ENCODE peak calls at places on chromosomes 2 and 18, in seven cellular contexts. D is left ventricle myocardium inferior, I is body of pancreas, E is MM.1S, N is psoas muscle, S is spleen, L is PC-9. F is an unnamed sample.

GRCh38 chr2:185896090-185896693 is 157.6 kb downstream of the FSIP2 start:
- DNase-seq in D (no peak), I (no peak), E (no peak), N (no peak), S (no peak), L (no peak), F (no peak)

GRCh38 chr2:177852389-177852788 is 220.2 kb downstream of the PDE11A start:
- DNase-seq in D (no peak), I (no peak), E (no peak), N (no peak), S (no peak), L (no peak), F (no peak)

GRCh38 chr2:121104721-121105141 is 180.3 kb downstream of the TFCP2L1 start:
- DNase-seq in D (no peak), I (no peak), E (no peak), N (no peak), S (peak; percentile 45), L (no peak), F (peak; percentile 42)

GRCh38 chr2:186887107-186888090 is 38.4 kb upstream of the ZSWIM2 start:
- DNase-seq in D (peak; percentile 55), I (peak; percentile 10), E (no peak), N (peak; percentile 42), S (no peak), L (no peak), F (peak; percentile 87)

GRCh38 chr2:207202645-207203044 is 36.9 kb upstream of the KLF7 start:
- DNase-seq in D (no peak), I (no peak), E (peak; percentile 28), N (no peak), S (no peak), L (peak; percentile 10), F (no peak)

GRCh38 chr2:210965472-210965871 is 409.1 kb downstream of the CPS1 start:
- DNase-seq in D (no peak), I (no peak), E (no peak), N (no peak), S (no peak), L (no peak), F (no peak)

GRCh38 chr2:119259296-119259860 is 35.7 kb downstream of the STEAP3 start:
- DNase-seq in D (no peak), I (no peak), E (no peak), N (no peak), S (no peak), L (no peak), F (no peak)

GRCh38 chr2:148909114-148909513 is 34.1 kb downstream of the KIF5C start:
- DNase-seq in D (no peak), I (no peak), E (no peak), N (peak; percentile 31), S (no peak), L (peak; percentile 2), F (no peak)

GRCh38 chr18:35240664-35241522 is at the start of gene ZNF397:
- DNase-seq in D (peak; percentile 99), I (peak; percentile 97), E (peak; percentile 97), N (peak; percentile 99), S (peak; percentile 100), L (peak; percentile 87), F (peak; percentile 99)

GRCh38 chr2:176081993-176082884 is 1.5 kb downstream of the EVX2 start:
- DNase-seq in D (no peak), I (no peak), E (no peak), N (no peak), S (no peak), L (no peak), F (no peak)

GRCh38 chr2:54599914-54600313 is 123.5 kb upstream of the EML6 start:
- DNase-seq in D (peak; percentile 70), I (peak; percentile 40), E (no peak), N (peak; percentile 54), S (no peak), L (peak; percentile 93), F (peak; percentile 74)

GRCh38 chr2:56229397-56230060 is 45.7 kb downstream of the CCDC85A start:
- DNase-seq in D (no peak), I (no peak), E (no peak), N (no peak), S (no peak), L (no peak), F (no peak)

GRCh38 chr2:44959855-44960254 is 18.4 kb downstream of the SIX3 start:
- DNase-seq in D (no peak), I (no peak), E (no peak), N (no peak), S (no peak), L (no peak), F (no peak)

GRCh38 chr2:238901461-238902057 is 53.7 kb downstream of the TWIST2 start:
- DNase-seq in D (no peak), I (no peak), E (no peak), N (no peak), S (peak; percentile 35), L (no peak), F (no peak)

GRCh38 chr2:217978536-217979150 is 24.2 kb downstream of the TNS1 start:
- DNase-seq in D (no peak), I (no peak), E (no peak), N (no peak), S (peak; percentile 65), L (no peak), F (peak; percentile 79)

GRCh38 chr2:217980036-217980435 is 22.8 kb downstream of the TNS1 start:
- DNase-seq in D (no peak), I (no peak), E (no peak), N (peak; percentile 72), S (peak; percentile 79), L (no peak), F (peak; percentile 91)

GRCh38 chr2:217979151-217979811 is 23.5 kb downstream of the TNS1 start:
- DNase-seq in D (no peak), I (no peak), E (no peak), N (no peak), S (peak; percentile 63), L (no peak), F (peak; percentile 69)

GRCh38 chr2:217976301-217976700 is 26.5 kb downstream of the TNS1 start:
- DNase-seq in D (no peak), I (no peak), E (no peak), N (no peak), S (peak; percentile 52), L (no peak), F (peak; percentile 49)

GRCh38 chr2:217977840-217978535 is 24.8 kb downstream of the TNS1 start:
- DNase-seq in D (no peak), I (no peak), E (no peak), N (no peak), S (peak; percentile 21), L (no peak), F (peak; percentile 52)
- H3K36me3 ChIP-seq in D (no peaks in the 10 kb centered on the region), I (no peaks in the 10 kb centered on the region), E (no peaks in the 10 kb centered on the region), N (no peaks in the 10 kb centered on the region), S (no peaks in the 10 kb centered on the region), L (no peaks in the 10 kb centered on the region), F (no peaks in the 10 kb centered on the region)

GRCh38 chr2:221458588-221458987 is 113.5 kb downstream of the EPHA4 start:
- DNase-seq in D (no peak), I (no peak), E (no peak), N (no peak), S (no peak), L (no peak), F (no peak)

GRCh38 chr2:221460136-221460535 is 112.0 kb downstream of the EPHA4 start:
- DNase-seq in D (no peak), I (no peak), E (no peak), N (no peak), S (no peak), L (no peak), F (no peak)

GRCh38 chr2:221465776-221466175 is 106.3 kb downstream of the EPHA4 start:
- DNase-seq in D (no peak), I (no peak), E (peak; percentile 83), N (no peak), S (no peak), L (no peak), F (no peak)

GRCh38 chr2:221463235-221463896 is 108.7 kb downstream of the EPHA4 start:
- DNase-seq in D (no peak), I (no peak), E (peak; percentile 30), N (no peak), S (no peak), L (no peak), F (no peak)

DNA sequence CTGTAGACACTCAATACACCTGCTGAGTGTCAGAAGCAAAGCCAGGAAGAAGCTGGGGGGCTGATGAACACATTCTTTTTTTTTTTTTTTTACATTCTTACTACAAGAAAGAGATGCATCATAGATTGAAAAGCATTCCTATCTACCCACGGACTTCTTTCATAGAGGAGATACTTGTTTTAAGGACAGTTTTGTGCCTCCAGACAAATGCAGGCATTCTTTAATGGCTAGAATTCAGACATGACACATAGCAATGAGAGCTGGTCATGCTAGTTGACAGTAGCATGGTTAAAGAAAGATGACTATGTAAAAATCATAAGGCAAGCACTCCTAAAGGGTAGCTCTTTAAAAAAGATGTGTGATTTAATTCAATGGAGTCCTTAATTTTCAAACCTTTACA is 110.2 kb downstream of the EPHA4 start:
- DNase-seq in D (no peak), I (no peak), E (no peak), N (no peak), S (no peak), L (no peak), F (no peak)
- H3K4me1 ChIP-seq in D (peaks cover 14% of the 10 kb centered on the region), I (no peaks in the 10 kb centered on the region), E (peaks cover 29% of the 10 kb centered on the region), N (no peaks in the 10 kb centered on the region), S (no peaks in the 10 kb centered on the region), L (peaks cover 14% of the 10 kb centered on the region), F (peaks cover 20% of the 10 kb centered on the region)

DNA sequence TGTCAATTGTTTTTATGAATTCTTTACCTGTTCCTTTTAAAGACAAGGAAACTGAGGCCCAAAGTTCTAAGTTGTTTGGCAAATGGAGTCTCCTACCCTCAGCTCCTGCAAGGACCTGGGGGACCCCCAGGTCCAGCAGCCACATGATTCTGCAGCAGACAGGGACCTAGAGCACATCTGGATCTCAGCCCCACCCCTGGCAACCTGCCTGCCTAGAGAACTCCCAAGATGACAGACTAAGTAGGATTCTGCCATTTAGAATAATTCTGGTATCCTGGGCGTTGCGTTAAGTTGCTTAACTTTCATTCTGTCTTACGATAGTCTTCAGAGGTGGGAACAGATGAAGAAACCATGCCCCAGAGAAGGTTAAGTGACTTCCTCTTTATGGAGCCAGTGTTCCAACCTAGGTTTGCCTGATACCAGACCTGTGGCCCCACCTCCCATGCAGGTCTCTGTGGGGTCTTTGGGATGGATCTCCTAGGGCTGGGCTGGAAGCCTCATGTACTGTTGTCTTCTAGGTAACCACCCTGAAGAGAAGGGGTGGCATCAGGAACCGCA is 5.6 kb upstream of the CENPA start:
- DNase-seq in D (no peak), I (no peak), E (no peak), N (no peak), S (no peak), L (no peak), F (no peak)
- H3K36me3 ChIP-seq in D (peaks cover 66% of the 10 kb centered on the region), I (peaks cover 3% of the 10 kb centered on the region), E (no peaks in the 10 kb centered on the region), N (peaks cover 64% of the 10 kb centered on the region), S (peaks cover 57% of the 10 kb centered on the region), L (peaks cover 27% of the 10 kb centered on the region), F (peaks cover 64% of the 10 kb centered on the region)

GRCh38 chr2:126913881-126914495 is 15.3 kb downstream of the TEX51 start:
- DNase-seq in D (no peak), I (no peak), E (no peak), N (no peak), S (peak; percentile 36), L (no peak), F (peak; percentile 46)

GRCh38 chr2:126911111-126911796 is 12.6 kb downstream of the TEX51 start:
- DNase-seq in D (no peak), I (no peak), E (no peak), N (no peak), S (peak; percentile 51), L (no peak), F (no peak)

GRCh38 chr2:126913329-126913728 is 14.6 kb downstream of the TEX51 start:
- DNase-seq in D (no peak), I (no peak), E (no peak), N (no peak), S (no peak), L (no peak), F (no peak)

GRCh38 chr2:126910637-126911036 is 11.9 kb downstream of the TEX51 start:
- DNase-seq in D (no peak), I (no peak), E (no peak), N (no peak), S (no peak), L (no peak), F (no peak)

GRCh38 chr2:126912201-126912600 is 13.5 kb downstream of the TEX51 start:
- DNase-seq in D (no peak), I (no peak), E (no peak), N (no peak), S (no peak), L (no peak), F (no peak)
- H3K4me1 ChIP-seq in D (no peaks in the 10 kb centered on the region), I (no peaks in the 10 kb centered on the region), E (no peaks in the 10 kb centered on the region), N (no peaks in the 10 kb centered on the region), S (no peaks in the 10 kb centered on the region), L (no peaks in the 10 kb centered on the region), F (peaks cover 12% of the 10 kb centered on the region)